ENCODE peak calls at places on chromosomes 3 and 15, in eight cellular contexts. One of them, this sample, is unnamed.
A peak's percentile ranks its signal among the peaks of the same experiment; 100 is the strongest.

GRCh38 chr15:39580630-39581500 is at the start of gene THBS1:
- DNase-seq in psoas muscle: peak; percentile 93
- DNase-seq in cardiac septum: peak; percentile 91
- DNase-seq in right cardiac atrium: peak; percentile 95
- DNase-seq in GM23248: peak; percentile 97
- DNase-seq in RPMI8226: no peak
- DNase-seq in stimulated activated CD8-positive, alpha-beta memory T cell treated with anti-CD3 and anti-CD28 coated beads, Interleukin-4, amount 100 ng/mL, for 48 hours: peak; percentile 70
- DNase-seq in lung microvascular endothelial cell: peak; percentile 98
- DNase-seq in this sample: peak; percentile 95

GRCh38 chr3:195774917-195775316 is 36.8 kb downstream of the MUC4 start:
- DNase-seq in psoas muscle: peak; percentile 76
- DNase-seq in cardiac septum: peak; percentile 77
- DNase-seq in right cardiac atrium: peak; percentile 59
- DNase-seq in GM23248: peak; percentile 61
- DNase-seq in RPMI8226: peak; percentile 61
- DNase-seq in stimulated activated CD8-positive, alpha-beta memory T cell treated with anti-CD3 and anti-CD28 coated beads, Interleukin-4, amount 100 ng/mL, for 48 hours: peak; percentile 51
- DNase-seq in lung microvascular endothelial cell: peak; percentile 69
- DNase-seq in this sample: no peak

GRCh38 chr3:109330405-109330804 is 6.9 kb downstream of the DPPA4 start:
- DNase-seq in psoas muscle: no peak
- DNase-seq in cardiac septum: no peak
- DNase-seq in right cardiac atrium: no peak
- DNase-seq in GM23248: no peak
- DNase-seq in RPMI8226: no peak
- DNase-seq in stimulated activated CD8-positive, alpha-beta memory T cell treated with anti-CD3 and anti-CD28 coated beads, Interleukin-4, amount 100 ng/mL, for 48 hours: no peak
- DNase-seq in lung microvascular endothelial cell: no peak
- DNase-seq in this sample: no peak

GRCh38 chr15:88300861-88301260 is 44.3 kb upstream of the NTRK3 start:
- DNase-seq in psoas muscle: no peak
- DNase-seq in cardiac septum: no peak
- DNase-seq in right cardiac atrium: no peak
- DNase-seq in GM23248: no peak
- DNase-seq in RPMI8226: no peak
- DNase-seq in stimulated activated CD8-positive, alpha-beta memory T cell treated with anti-CD3 and anti-CD28 coated beads, Interleukin-4, amount 100 ng/mL, for 48 hours: no peak
- DNase-seq in lung microvascular endothelial cell: no peak
- DNase-seq in this sample: no peak

GRCh38 chr3:43394071-43394501 is 107.7 kb downstream of the SNRK start:
- DNase-seq in psoas muscle: peak; percentile 62
- DNase-seq in cardiac septum: no peak
- DNase-seq in right cardiac atrium: peak; percentile 83
- DNase-seq in GM23248: peak; percentile 8
- DNase-seq in RPMI8226: no peak
- DNase-seq in stimulated activated CD8-positive, alpha-beta memory T cell treated with anti-CD3 and anti-CD28 coated beads, Interleukin-4, amount 100 ng/mL, for 48 hours: no peak
- DNase-seq in lung microvascular endothelial cell: peak; percentile 100
- DNase-seq in this sample: peak; percentile 44

GRCh38 chr15:27059610-27060202 is 88.7 kb downstream of the GABRG3 start:
- DNase-seq in psoas muscle: no peak
- DNase-seq in cardiac septum: no peak
- DNase-seq in right cardiac atrium: no peak
- DNase-seq in GM23248: peak; percentile 47
- DNase-seq in RPMI8226: peak; percentile 42
- DNase-seq in stimulated activated CD8-positive, alpha-beta memory T cell treated with anti-CD3 and anti-CD28 coated beads, Interleukin-4, amount 100 ng/mL, for 48 hours: peak; percentile 62
- DNase-seq in lung microvascular endothelial cell: peak; percentile 4
- DNase-seq in this sample: peak; percentile 11

GRCh38 chr3:159266779-159267178 is 464.9 kb downstream of the MFSD1 start:
- DNase-seq in psoas muscle: no peak
- DNase-seq in cardiac septum: no peak
- DNase-seq in right cardiac atrium: no peak
- DNase-seq in GM23248: peak; percentile 35
- DNase-seq in RPMI8226: peak; percentile 59
- DNase-seq in stimulated activated CD8-positive, alpha-beta memory T cell treated with anti-CD3 and anti-CD28 coated beads, Interleukin-4, amount 100 ng/mL, for 48 hours: peak; percentile 33
- DNase-seq in lung microvascular endothelial cell: peak; percentile 5
- DNase-seq in this sample: peak; percentile 6

GRCh38 chr15:50180578-50180977 is 1.4 kb upstream of the SLC27A2 start:
- DNase-seq in psoas muscle: no peak
- DNase-seq in cardiac septum: no peak
- DNase-seq in right cardiac atrium: no peak
- DNase-seq in GM23248: no peak
- DNase-seq in RPMI8226: no peak
- DNase-seq in stimulated activated CD8-positive, alpha-beta memory T cell treated with anti-CD3 and anti-CD28 coated beads, Interleukin-4, amount 100 ng/mL, for 48 hours: no peak
- DNase-seq in lung microvascular endothelial cell: no peak
- DNase-seq in this sample: no peak

GRCh38 chr3:24832878-24833277 is 338.2 kb upstream of the THRB start:
- DNase-seq in psoas muscle: no peak
- DNase-seq in cardiac septum: no peak
- DNase-seq in right cardiac atrium: no peak
- DNase-seq in GM23248: no peak
- DNase-seq in RPMI8226: no peak
- DNase-seq in stimulated activated CD8-positive, alpha-beta memory T cell treated with anti-CD3 and anti-CD28 coated beads, Interleukin-4, amount 100 ng/mL, for 48 hours: no peak
- DNase-seq in lung microvascular endothelial cell: no peak
- DNase-seq in this sample: no peak

GRCh38 chr15:75809986-75810750 is 33.1 kb upstream of the UBE2Q2 start:
- DNase-seq in psoas muscle: no peak
- DNase-seq in cardiac septum: no peak
- DNase-seq in right cardiac atrium: no peak
- DNase-seq in GM23248: peak; percentile 44
- DNase-seq in RPMI8226: peak; percentile 47
- DNase-seq in stimulated activated CD8-positive, alpha-beta memory T cell treated with anti-CD3 and anti-CD28 coated beads, Interleukin-4, amount 100 ng/mL, for 48 hours: peak; percentile 32
- DNase-seq in lung microvascular endothelial cell: peak; percentile 72
- DNase-seq in this sample: no peak

GRCh38 chr3:4976109-4976508 is 3.1 kb upstream of the BHLHE40 start:
- DNase-seq in psoas muscle: peak; percentile 67
- DNase-seq in cardiac septum: peak; percentile 86
- DNase-seq in right cardiac atrium: peak; percentile 60
- DNase-seq in GM23248: peak; percentile 78
- DNase-seq in RPMI8226: peak; percentile 27
- DNase-seq in stimulated activated CD8-positive, alpha-beta memory T cell treated with anti-CD3 and anti-CD28 coated beads, Interleukin-4, amount 100 ng/mL, for 48 hours: peak; percentile 76
- DNase-seq in lung microvascular endothelial cell: peak; percentile 80
- DNase-seq in this sample: peak; percentile 63

GRCh38 chr15:67998599-67999122 is 55.5 kb upstream of the PIAS1 start:
- DNase-seq in psoas muscle: no peak
- DNase-seq in cardiac septum: no peak
- DNase-seq in right cardiac atrium: no peak
- DNase-seq in GM23248: peak; percentile 66
- DNase-seq in RPMI8226: no peak
- DNase-seq in stimulated activated CD8-positive, alpha-beta memory T cell treated with anti-CD3 and anti-CD28 coated beads, Interleukin-4, amount 100 ng/mL, for 48 hours: no peak
- DNase-seq in lung microvascular endothelial cell: no peak
- DNase-seq in this sample: peak; percentile 62

GRCh38 chr3:157354722-157355121 is 81.9 kb upstream of the PTX3 start:
- DNase-seq in psoas muscle: no peak
- DNase-seq in cardiac septum: no peak
- DNase-seq in right cardiac atrium: no peak
- DNase-seq in GM23248: peak; percentile 27
- DNase-seq in RPMI8226: peak; percentile 12
- DNase-seq in stimulated activated CD8-positive, alpha-beta memory T cell treated with anti-CD3 and anti-CD28 coated beads, Interleukin-4, amount 100 ng/mL, for 48 hours: no peak
- DNase-seq in lung microvascular endothelial cell: peak; percentile 57
- DNase-seq in this sample: peak; percentile 18

GRCh38 chr3:16151109-16151508 is 23.4 kb upstream of the GALNT15 start:
- DNase-seq in psoas muscle: peak; percentile 86
- DNase-seq in cardiac septum: peak; percentile 86
- DNase-seq in right cardiac atrium: peak; percentile 79
- DNase-seq in GM23248: peak; percentile 90
- DNase-seq in RPMI8226: peak; percentile 93
- DNase-seq in stimulated activated CD8-positive, alpha-beta memory T cell treated with anti-CD3 and anti-CD28 coated beads, Interleukin-4, amount 100 ng/mL, for 48 hours: no peak
- DNase-seq in lung microvascular endothelial cell: peak; percentile 26
- DNase-seq in this sample: peak; percentile 95

GRCh38 chr3:197003461-197004385 is 25.9 kb downstream of the MELTF start:
- DNase-seq in psoas muscle: peak; percentile 35
- DNase-seq in cardiac septum: no peak
- DNase-seq in right cardiac atrium: no peak
- DNase-seq in GM23248: no peak
- DNase-seq in RPMI8226: peak; percentile 51
- DNase-seq in stimulated activated CD8-positive, alpha-beta memory T cell treated with anti-CD3 and anti-CD28 coated beads, Interleukin-4, amount 100 ng/mL, for 48 hours: peak; percentile 48
- DNase-seq in lung microvascular endothelial cell: no peak
- DNase-seq in this sample: no peak

GRCh38 chr3:40801276-40801675 is 276.5 kb downstream of the ZNF621 start:
- DNase-seq in psoas muscle: no peak
- DNase-seq in cardiac septum: no peak
- DNase-seq in right cardiac atrium: no peak
- DNase-seq in GM23248: no peak
- DNase-seq in RPMI8226: no peak
- DNase-seq in stimulated activated CD8-positive, alpha-beta memory T cell treated with anti-CD3 and anti-CD28 coated beads, Interleukin-4, amount 100 ng/mL, for 48 hours: no peak
- DNase-seq in lung microvascular endothelial cell: no peak
- DNase-seq in this sample: no peak

GRCh38 chr15:51849866-51850265 is 20.4 kb downstream of the TMOD3 start:
- DNase-seq in psoas muscle: no peak
- DNase-seq in cardiac septum: no peak
- DNase-seq in right cardiac atrium: no peak
- DNase-seq in GM23248: no peak
- DNase-seq in RPMI8226: no peak
- DNase-seq in stimulated activated CD8-positive, alpha-beta memory T cell treated with anti-CD3 and anti-CD28 coated beads, Interleukin-4, amount 100 ng/mL, for 48 hours: no peak
- DNase-seq in lung microvascular endothelial cell: no peak
- DNase-seq in this sample: no peak

GRCh38 chr3:73520931-73521461 is 103.7 kb downstream of the PDZRN3 start:
- DNase-seq in psoas muscle: peak; percentile 33
- DNase-seq in cardiac septum: no peak
- DNase-seq in right cardiac atrium: peak; percentile 34
- DNase-seq in GM23248: peak; percentile 69
- DNase-seq in RPMI8226: no peak
- DNase-seq in stimulated activated CD8-positive, alpha-beta memory T cell treated with anti-CD3 and anti-CD28 coated beads, Interleukin-4, amount 100 ng/mL, for 48 hours: no peak
- DNase-seq in lung microvascular endothelial cell: no peak
- DNase-seq in this sample: peak; percentile 16

GRCh38 chr3:45596290-45596791 is 1.8 kb downstream of the LIMD1 start:
- DNase-seq in psoas muscle: no peak
- DNase-seq in cardiac septum: peak; percentile 47
- DNase-seq in right cardiac atrium: no peak
- DNase-seq in GM23248: no peak
- DNase-seq in RPMI8226: peak; percentile 60
- DNase-seq in stimulated activated CD8-positive, alpha-beta memory T cell treated with anti-CD3 and anti-CD28 coated beads, Interleukin-4, amount 100 ng/mL, for 48 hours: peak; percentile 38
- DNase-seq in lung microvascular endothelial cell: no peak
- DNase-seq in this sample: no peak

GRCh38 chr15:67101981-67102929 is 36.9 kb downstream of the SMAD3 start:
- DNase-seq in psoas muscle: no peak
- DNase-seq in cardiac septum: no peak
- DNase-seq in right cardiac atrium: no peak
- DNase-seq in GM23248: peak; percentile 81
- DNase-seq in RPMI8226: no peak
- DNase-seq in stimulated activated CD8-positive, alpha-beta memory T cell treated with anti-CD3 and anti-CD28 coated beads, Interleukin-4, amount 100 ng/mL, for 48 hours: peak; percentile 70
- DNase-seq in lung microvascular endothelial cell: peak; percentile 76
- DNase-seq in this sample: peak; percentile 87

GRCh38 chr3:139794469-139795265 is 116.9 kb upstream of the NMNAT3 start:
- DNase-seq in psoas muscle: no peak
- DNase-seq in cardiac septum: no peak
- DNase-seq in right cardiac atrium: no peak
- DNase-seq in GM23248: peak; percentile 28
- DNase-seq in RPMI8226: no peak
- DNase-seq in stimulated activated CD8-positive, alpha-beta memory T cell treated with anti-CD3 and anti-CD28 coated beads, Interleukin-4, amount 100 ng/mL, for 48 hours: no peak
- DNase-seq in lung microvascular endothelial cell: no peak
- DNase-seq in this sample: no peak

GRCh38 chr15:29089731-29090616 is 179.6 kb downstream of the NSMCE3 start:
- DNase-seq in psoas muscle: no peak
- DNase-seq in cardiac septum: peak; percentile 68
- DNase-seq in right cardiac atrium: no peak
- DNase-seq in GM23248: no peak
- DNase-seq in RPMI8226: no peak
- DNase-seq in stimulated activated CD8-positive, alpha-beta memory T cell treated with anti-CD3 and anti-CD28 coated beads, Interleukin-4, amount 100 ng/mL, for 48 hours: peak; percentile 45
- DNase-seq in lung microvascular endothelial cell: peak; percentile 47
- DNase-seq in this sample: peak; percentile 45

GRCh38 chr15:61835476-61836106 is 224.7 kb downstream of the VPS13C start:
- DNase-seq in psoas muscle: peak; percentile 68
- DNase-seq in cardiac septum: no peak
- DNase-seq in right cardiac atrium: peak; percentile 61
- DNase-seq in GM23248: peak; percentile 59
- DNase-seq in RPMI8226: peak; percentile 66
- DNase-seq in stimulated activated CD8-positive, alpha-beta memory T cell treated with anti-CD3 and anti-CD28 coated beads, Interleukin-4, amount 100 ng/mL, for 48 hours: peak; percentile 75
- DNase-seq in lung microvascular endothelial cell: peak; percentile 63
- DNase-seq in this sample: peak; percentile 48

GRCh38 chr3:10389995-10390394 is 69.1 kb upstream of the SEC13 start:
- DNase-seq in psoas muscle: no peak
- DNase-seq in cardiac septum: no peak
- DNase-seq in right cardiac atrium: no peak
- DNase-seq in GM23248: no peak
- DNase-seq in RPMI8226: peak; percentile 61
- DNase-seq in stimulated activated CD8-positive, alpha-beta memory T cell treated with anti-CD3 and anti-CD28 coated beads, Interleukin-4, amount 100 ng/mL, for 48 hours: no peak
- DNase-seq in lung microvascular endothelial cell: no peak
- DNase-seq in this sample: no peak

GRCh38 chr15:91824256-91824655 is 29.3 kb upstream of the SLCO3A1 start:
- DNase-seq in psoas muscle: no peak
- DNase-seq in cardiac septum: no peak
- DNase-seq in right cardiac atrium: peak; percentile 16
- DNase-seq in GM23248: no peak
- DNase-seq in RPMI8226: no peak
- DNase-seq in stimulated activated CD8-positive, alpha-beta memory T cell treated with anti-CD3 and anti-CD28 coated beads, Interleukin-4, amount 100 ng/mL, for 48 hours: no peak
- DNase-seq in lung microvascular endothelial cell: no peak
- DNase-seq in this sample: no peak

GRCh38 chr15:35491999-35492398 is 54.0 kb downstream of the DPH6 start:
- DNase-seq in psoas muscle: no peak
- DNase-seq in cardiac septum: no peak
- DNase-seq in right cardiac atrium: no peak
- DNase-seq in GM23248: no peak
- DNase-seq in RPMI8226: no peak
- DNase-seq in stimulated activated CD8-positive, alpha-beta memory T cell treated with anti-CD3 and anti-CD28 coated beads, Interleukin-4, amount 100 ng/mL, for 48 hours: no peak
- DNase-seq in lung microvascular endothelial cell: no peak
- DNase-seq in this sample: no peak

GRCh38 chr15:93088981-93089854 is at the start of gene RGMA:
- DNase-seq in psoas muscle: peak; percentile 66
- DNase-seq in cardiac septum: no peak
- DNase-seq in right cardiac atrium: no peak
- DNase-seq in GM23248: peak; percentile 23
- DNase-seq in RPMI8226: no peak
- DNase-seq in stimulated activated CD8-positive, alpha-beta memory T cell treated with anti-CD3 and anti-CD28 coated beads, Interleukin-4, amount 100 ng/mL, for 48 hours: no peak
- DNase-seq in lung microvascular endothelial cell: no peak
- DNase-seq in this sample: no peak

GRCh38 chr3:115077501-115078250 is 69.4 kb downstream of the ZBTB20 start:
- DNase-seq in psoas muscle: no peak
- DNase-seq in cardiac septum: no peak
- DNase-seq in right cardiac atrium: no peak
- DNase-seq in GM23248: no peak
- DNase-seq in RPMI8226: no peak
- DNase-seq in stimulated activated CD8-positive, alpha-beta memory T cell treated with anti-CD3 and anti-CD28 coated beads, Interleukin-4, amount 100 ng/mL, for 48 hours: no peak
- DNase-seq in lung microvascular endothelial cell: no peak
- DNase-seq in this sample: peak; percentile 21

GRCh38 chr3:4826237-4827100 is 152.8 kb upstream of the BHLHE40 start:
- DNase-seq in psoas muscle: peak; percentile 87
- DNase-seq in cardiac septum: peak; percentile 93
- DNase-seq in right cardiac atrium: peak; percentile 94
- DNase-seq in GM23248: peak; percentile 83
- DNase-seq in RPMI8226: no peak
- DNase-seq in stimulated activated CD8-positive, alpha-beta memory T cell treated with anti-CD3 and anti-CD28 coated beads, Interleukin-4, amount 100 ng/mL, for 48 hours: no peak
- DNase-seq in lung microvascular endothelial cell: peak; percentile 79
- DNase-seq in this sample: no peak

GRCh38 chr15:85581495-85581894 is 201.1 kb downstream of the AKAP13 start:
- DNase-seq in psoas muscle: peak; percentile 64
- DNase-seq in cardiac septum: no peak
- DNase-seq in right cardiac atrium: peak; percentile 65
- DNase-seq in GM23248: no peak
- DNase-seq in RPMI8226: no peak
- DNase-seq in stimulated activated CD8-positive, alpha-beta memory T cell treated with anti-CD3 and anti-CD28 coated beads, Interleukin-4, amount 100 ng/mL, for 48 hours: peak; percentile 58
- DNase-seq in lung microvascular endothelial cell: no peak
- DNase-seq in this sample: no peak